ENCODE peak calls at places on chromosomes 5 and 9, in ten cellular contexts. One of them, this sample, is unnamed.

GRCh38 chr9:129069825-129070473 is 11.0 kb upstream of the DOLPP1 start:
- DNase-seq in neuronal stem cell: no peak
- DNase-seq in keratinocyte: no peak
- DNase-seq in fibroblast of lung: no peak
- DNase-seq in A549: no peak
- DNase-seq in tibial nerve: no peak
- DNase-seq in Peyer's patch: no peak
- DNase-seq in effector memory CD4-positive, alpha-beta T cell: no peak
- DNase-seq in heart left ventricle: no peak
- DNase-seq in brain microvascular endothelial cell: no peak
- DNase-seq in this sample: no peak

GRCh38 chr5:21236104-21236503 is 1248.1 kb upstream of the CDH18 start:
- DNase-seq in A549: no peak
- DNase-seq in keratinocyte: no peak
- DNase-seq in Peyer's patch: no peak
- DNase-seq in effector memory CD4-positive, alpha-beta T cell: no peak
- DNase-seq in brain microvascular endothelial cell: no peak
- DNase-seq in neuronal stem cell: no peak
- DNase-seq in tibial nerve: no peak
- DNase-seq in heart left ventricle: no peak
- DNase-seq in fibroblast of lung: peak
- DNase-seq in this sample: no peak

GRCh38 chr9:4689687-4690104 is 10.3 kb downstream of the CDC37L1 start:
- DNase-seq in Peyer's patch: no peak
- DNase-seq in heart left ventricle: no peak
- DNase-seq in keratinocyte: no peak
- DNase-seq in fibroblast of lung: peak
- DNase-seq in effector memory CD4-positive, alpha-beta T cell: no peak
- DNase-seq in tibial nerve: no peak
- DNase-seq in A549: no peak
- DNase-seq in brain microvascular endothelial cell: no peak
- DNase-seq in neuronal stem cell: no peak
- DNase-seq in this sample: no peak

GRCh38 chr9:83130541-83130940 is 67.6 kb upstream of the RASEF start:
- DNase-seq in heart left ventricle: no peak
- DNase-seq in effector memory CD4-positive, alpha-beta T cell: no peak
- DNase-seq in fibroblast of lung: peak
- DNase-seq in brain microvascular endothelial cell: peak
- DNase-seq in neuronal stem cell: no peak
- DNase-seq in Peyer's patch: no peak
- DNase-seq in A549: peak
- DNase-seq in keratinocyte: no peak
- DNase-seq in tibial nerve: no peak
- DNase-seq in this sample: no peak

GRCh38 chr5:138276402-138277054 is 2.1 kb upstream of the GFRA3 start:
- DNase-seq in effector memory CD4-positive, alpha-beta T cell: no peak
- DNase-seq in tibial nerve: no peak
- DNase-seq in fibroblast of lung: no peak
- DNase-seq in neuronal stem cell: no peak
- DNase-seq in heart left ventricle: no peak
- DNase-seq in brain microvascular endothelial cell: no peak
- DNase-seq in Peyer's patch: no peak
- DNase-seq in A549: peak
- DNase-seq in keratinocyte: no peak
- DNase-seq in this sample: no peak

GRCh38 chr9:109923371-109923770 is 143.4 kb downstream of the PALM2AKAP2 start:
- DNase-seq in brain microvascular endothelial cell: no peak
- DNase-seq in fibroblast of lung: no peak
- DNase-seq in neuronal stem cell: no peak
- DNase-seq in Peyer's patch: no peak
- DNase-seq in A549: no peak
- DNase-seq in heart left ventricle: no peak
- DNase-seq in tibial nerve: no peak
- DNase-seq in keratinocyte: no peak
- DNase-seq in effector memory CD4-positive, alpha-beta T cell: no peak
- DNase-seq in this sample: no peak

GRCh38 chr5:56512314-56512996 is 279.3 kb upstream of the ANKRD55 start:
- DNase-seq in neuronal stem cell: no peak
- DNase-seq in heart left ventricle: peak
- DNase-seq in effector memory CD4-positive, alpha-beta T cell: no peak
- DNase-seq in Peyer's patch: no peak
- DNase-seq in A549: no peak
- DNase-seq in tibial nerve: no peak
- DNase-seq in brain microvascular endothelial cell: no peak
- DNase-seq in fibroblast of lung: no peak
- DNase-seq in keratinocyte: no peak
- DNase-seq in this sample: no peak

GRCh38 chr9:136903041-136903554 is 16.8 kb downstream of the TRAF2 start:
- DNase-seq in tibial nerve: no peak
- DNase-seq in heart left ventricle: peak
- DNase-seq in effector memory CD4-positive, alpha-beta T cell: no peak
- DNase-seq in A549: peak
- DNase-seq in keratinocyte: no peak
- DNase-seq in neuronal stem cell: no peak
- DNase-seq in fibroblast of lung: no peak
- DNase-seq in brain microvascular endothelial cell: peak
- DNase-seq in Peyer's patch: no peak
- DNase-seq in this sample: no peak

GRCh38 chr5:4572297-4572696 is 567.8 kb upstream of the ADAMTS16 start:
- DNase-seq in effector memory CD4-positive, alpha-beta T cell: no peak
- DNase-seq in tibial nerve: no peak
- DNase-seq in keratinocyte: no peak
- DNase-seq in neuronal stem cell: no peak
- DNase-seq in fibroblast of lung: peak
- DNase-seq in brain microvascular endothelial cell: no peak
- DNase-seq in heart left ventricle: no peak
- DNase-seq in Peyer's patch: no peak
- DNase-seq in A549: no peak
- DNase-seq in this sample: no peak

DNA sequence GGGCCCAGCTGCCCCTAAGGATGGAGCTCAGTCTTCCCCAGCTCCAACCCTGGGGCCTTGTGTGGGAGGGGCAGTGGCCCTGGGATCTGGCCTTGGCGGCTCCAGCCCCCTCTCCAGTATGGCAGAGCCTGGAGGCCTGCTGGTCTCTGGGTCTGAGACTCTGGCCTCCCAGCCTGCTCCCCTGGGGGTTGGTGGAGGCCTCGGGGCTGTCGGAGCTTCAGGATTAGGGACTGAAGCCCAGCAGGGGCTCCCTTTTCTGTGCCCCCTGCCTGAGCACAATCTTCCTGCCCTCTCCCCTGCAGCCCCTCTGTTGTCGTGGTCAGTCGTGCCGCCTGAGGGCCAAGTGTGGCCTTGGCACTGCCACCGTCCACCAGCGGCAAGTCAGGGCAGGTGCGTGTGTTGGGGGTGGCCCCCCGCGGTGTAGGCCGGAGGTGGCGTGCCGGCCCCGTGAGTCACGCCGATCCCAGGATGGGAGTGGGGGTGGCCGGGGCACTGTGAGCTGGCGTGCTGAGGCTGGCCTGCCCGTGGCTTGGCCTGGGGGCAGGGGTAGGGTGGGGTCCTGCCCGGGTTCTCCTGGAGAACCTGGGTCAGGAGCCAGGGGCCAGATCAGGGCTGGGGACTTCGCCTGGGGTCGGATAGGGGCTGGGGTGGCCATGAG is 53.6 kb downstream of the RXRA start:
- DNase-seq in Peyer's patch: no peak
- DNase-seq in brain microvascular endothelial cell: peak
- DNase-seq in A549: peak
- DNase-seq in keratinocyte: no peak
- DNase-seq in effector memory CD4-positive, alpha-beta T cell: no peak
- DNase-seq in heart left ventricle: no peak
- DNase-seq in tibial nerve: no peak
- DNase-seq in neuronal stem cell: no peak
- DNase-seq in fibroblast of lung: peak
- DNase-seq in this sample: no peak
- H3K27ac ChIP-seq in Peyer's patch: no peak
- H3K27ac ChIP-seq in brain microvascular endothelial cell: no peak
- H3K27ac ChIP-seq in A549: peak
- H3K27ac ChIP-seq in keratinocyte: peak
- H3K27ac ChIP-seq in effector memory CD4-positive, alpha-beta T cell: no peak
- H3K27ac ChIP-seq in heart left ventricle: peak
- H3K27ac ChIP-seq in tibial nerve: peak
- H3K27ac ChIP-seq in neuronal stem cell: no peak
- H3K27ac ChIP-seq in fibroblast of lung: no peak
- H3K27ac ChIP-seq in this sample: no peak

GRCh38 chr5:74311961-74312360 is 328.6 kb downstream of the ENC1 start:
- DNase-seq in Peyer's patch: no peak
- DNase-seq in keratinocyte: no peak
- DNase-seq in fibroblast of lung: peak
- DNase-seq in effector memory CD4-positive, alpha-beta T cell: no peak
- DNase-seq in tibial nerve: no peak
- DNase-seq in brain microvascular endothelial cell: no peak
- DNase-seq in neuronal stem cell: no peak
- DNase-seq in A549: no peak
- DNase-seq in heart left ventricle: no peak
- DNase-seq in this sample: no peak

GRCh38 chr5:74310967-74311930 is 329.3 kb downstream of the ENC1 start:
- DNase-seq in neuronal stem cell: no peak
- DNase-seq in fibroblast of lung: peak
- DNase-seq in effector memory CD4-positive, alpha-beta T cell: no peak
- DNase-seq in tibial nerve: no peak
- DNase-seq in keratinocyte: no peak
- DNase-seq in brain microvascular endothelial cell: no peak
- DNase-seq in heart left ventricle: no peak
- DNase-seq in Peyer's patch: no peak
- DNase-seq in A549: no peak
- DNase-seq in this sample: no peak

GRCh38 chr5:74310386-74310785 is 330.1 kb downstream of the ENC1 start:
- DNase-seq in effector memory CD4-positive, alpha-beta T cell: no peak
- DNase-seq in heart left ventricle: no peak
- DNase-seq in neuronal stem cell: no peak
- DNase-seq in brain microvascular endothelial cell: no peak
- DNase-seq in Peyer's patch: no peak
- DNase-seq in fibroblast of lung: peak
- DNase-seq in tibial nerve: no peak
- DNase-seq in A549: no peak
- DNase-seq in keratinocyte: no peak
- DNase-seq in this sample: no peak

GRCh38 chr5:74306845-74307244 is 333.7 kb downstream of the ENC1 start:
- DNase-seq in fibroblast of lung: no peak
- DNase-seq in keratinocyte: no peak
- DNase-seq in neuronal stem cell: no peak
- DNase-seq in Peyer's patch: no peak
- DNase-seq in tibial nerve: no peak
- DNase-seq in effector memory CD4-positive, alpha-beta T cell: no peak
- DNase-seq in A549: no peak
- DNase-seq in heart left ventricle: no peak
- DNase-seq in brain microvascular endothelial cell: no peak
- DNase-seq in this sample: no peak

GRCh38 chr5:74309050-74309449 is 331.5 kb downstream of the ENC1 start:
- DNase-seq in A549: no peak
- DNase-seq in tibial nerve: no peak
- DNase-seq in Peyer's patch: no peak
- DNase-seq in keratinocyte: no peak
- DNase-seq in effector memory CD4-positive, alpha-beta T cell: no peak
- DNase-seq in neuronal stem cell: no peak
- DNase-seq in fibroblast of lung: no peak
- DNase-seq in brain microvascular endothelial cell: no peak
- DNase-seq in heart left ventricle: no peak
- DNase-seq in this sample: no peak
- H3K27ac ChIP-seq in A549: no peak
- H3K27ac ChIP-seq in tibial nerve: no peak
- H3K27ac ChIP-seq in Peyer's patch: no peak
- H3K27ac ChIP-seq in keratinocyte: no peak
- H3K27ac ChIP-seq in effector memory CD4-positive, alpha-beta T cell: no peak
- H3K27ac ChIP-seq in neuronal stem cell: no peak
- H3K27ac ChIP-seq in fibroblast of lung: no peak
- H3K27ac ChIP-seq in brain microvascular endothelial cell: no peak
- H3K27ac ChIP-seq in heart left ventricle: no peak
- H3K27ac ChIP-seq in this sample: no peak

GRCh38 chr5:102511666-102512065 is 12.9 kb upstream of the SLCO6A1 start:
- DNase-seq in fibroblast of lung: peak
- DNase-seq in Peyer's patch: no peak
- DNase-seq in neuronal stem cell: no peak
- DNase-seq in effector memory CD4-positive, alpha-beta T cell: no peak
- DNase-seq in keratinocyte: no peak
- DNase-seq in heart left ventricle: peak
- DNase-seq in brain microvascular endothelial cell: peak
- DNase-seq in tibial nerve: no peak
- DNase-seq in A549: no peak
- DNase-seq in this sample: peak
- H3K27ac ChIP-seq in fibroblast of lung: no peak
- H3K27ac ChIP-seq in Peyer's patch: no peak
- H3K27ac ChIP-seq in neuronal stem cell: no peak
- H3K27ac ChIP-seq in effector memory CD4-positive, alpha-beta T cell: no peak
- H3K27ac ChIP-seq in keratinocyte: no peak
- H3K27ac ChIP-seq in heart left ventricle: no peak
- H3K27ac ChIP-seq in brain microvascular endothelial cell: no peak
- H3K27ac ChIP-seq in tibial nerve: no peak
- H3K27ac ChIP-seq in A549: no peak
- H3K27ac ChIP-seq in this sample: peak

GRCh38 chr9:133387680-133388079 is 11.5 kb downstream of the STKLD1 start:
- DNase-seq in Peyer's patch: no peak
- DNase-seq in heart left ventricle: no peak
- DNase-seq in brain microvascular endothelial cell: no peak
- DNase-seq in effector memory CD4-positive, alpha-beta T cell: no peak
- DNase-seq in fibroblast of lung: no peak
- DNase-seq in keratinocyte: no peak
- DNase-seq in neuronal stem cell: no peak
- DNase-seq in A549: no peak
- DNase-seq in tibial nerve: no peak
- DNase-seq in this sample: no peak

GRCh38 chr9:133386338-133386737 is 10.2 kb downstream of the STKLD1 start:
- DNase-seq in A549: no peak
- DNase-seq in effector memory CD4-positive, alpha-beta T cell: no peak
- DNase-seq in keratinocyte: no peak
- DNase-seq in heart left ventricle: no peak
- DNase-seq in neuronal stem cell: no peak
- DNase-seq in fibroblast of lung: no peak
- DNase-seq in brain microvascular endothelial cell: no peak
- DNase-seq in tibial nerve: no peak
- DNase-seq in Peyer's patch: no peak
- DNase-seq in this sample: no peak

GRCh38 chr9:133384736-133385321 is 8.7 kb downstream of the STKLD1 start:
- DNase-seq in A549: no peak
- DNase-seq in Peyer's patch: no peak
- DNase-seq in neuronal stem cell: no peak
- DNase-seq in tibial nerve: no peak
- DNase-seq in brain microvascular endothelial cell: no peak
- DNase-seq in effector memory CD4-positive, alpha-beta T cell: no peak
- DNase-seq in keratinocyte: no peak
- DNase-seq in heart left ventricle: no peak
- DNase-seq in fibroblast of lung: no peak
- DNase-seq in this sample: no peak

GRCh38 chr9:133383438-133383837 is 7.3 kb downstream of the STKLD1 start:
- DNase-seq in neuronal stem cell: no peak
- DNase-seq in heart left ventricle: no peak
- DNase-seq in brain microvascular endothelial cell: no peak
- DNase-seq in A549: no peak
- DNase-seq in Peyer's patch: no peak
- DNase-seq in fibroblast of lung: no peak
- DNase-seq in effector memory CD4-positive, alpha-beta T cell: no peak
- DNase-seq in tibial nerve: no peak
- DNase-seq in keratinocyte: no peak
- DNase-seq in this sample: no peak

DNA sequence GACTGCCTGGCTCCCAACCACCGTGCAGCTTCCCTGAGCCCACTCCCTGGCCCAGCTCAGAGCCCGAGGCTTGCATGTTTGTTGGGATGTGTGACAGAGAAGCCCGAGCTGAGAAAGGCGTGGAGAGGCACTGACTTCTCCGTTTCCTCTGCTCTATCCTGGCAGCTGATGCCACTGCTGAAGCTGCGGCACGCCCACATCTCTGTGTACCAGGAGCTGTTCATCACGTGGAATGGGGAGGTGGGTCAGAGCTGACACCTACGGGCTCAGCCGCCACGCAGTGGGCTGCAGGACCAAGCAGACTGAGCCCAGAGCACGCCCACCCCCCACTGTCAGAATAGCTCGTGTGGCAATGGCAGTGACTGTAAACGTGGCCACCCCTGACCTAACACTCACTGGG is 9.3 kb downstream of the STKLD1 start:
- DNase-seq in A549: no peak
- DNase-seq in effector memory CD4-positive, alpha-beta T cell: no peak
- DNase-seq in Peyer's patch: no peak
- DNase-seq in brain microvascular endothelial cell: no peak
- DNase-seq in heart left ventricle: no peak
- DNase-seq in fibroblast of lung: no peak
- DNase-seq in neuronal stem cell: no peak
- DNase-seq in tibial nerve: no peak
- DNase-seq in keratinocyte: no peak
- DNase-seq in this sample: no peak
- H3K27ac ChIP-seq in A549: no peak
- H3K27ac ChIP-seq in effector memory CD4-positive, alpha-beta T cell: no peak
- H3K27ac ChIP-seq in Peyer's patch: no peak
- H3K27ac ChIP-seq in brain microvascular endothelial cell: no peak
- H3K27ac ChIP-seq in heart left ventricle: no peak
- H3K27ac ChIP-seq in fibroblast of lung: no peak
- H3K27ac ChIP-seq in neuronal stem cell: no peak
- H3K27ac ChIP-seq in tibial nerve: no peak
- H3K27ac ChIP-seq in keratinocyte: no peak
- H3K27ac ChIP-seq in this sample: no peak